ENCODE peak calls at places on chromosomes 2 and 18, in ten cellular contexts. Z is cardiac muscle cell; E is pancreas; F is psoas muscle; S is uterus; J is heart right ventricle; A is right atrium auricular region; V is GM12878; O is brain microvascular endothelial cell; I is naive thymus-derived CD4-positive, alpha-beta T cell. H is an unnamed sample.

GRCh38 chr2:199302851-199303250 is 154.9 kb downstream of the SATB2 start:
- DNase-seq in S (no peak), O (peak; percentile 33), I (no peak), Z (peak; percentile 56), E (no peak), F (no peak), J (no peak), A (no peak), V (no peak), H (no peak)

GRCh38 chr2:238654479-238654878 is 193.4 kb upstream of the TWIST2 start:
- DNase-seq in F (no peak), V (no peak), J (no peak), O (no peak), Z (no peak), I (no peak), A (peak; percentile 28), E (no peak), S (no peak), H (no peak)

GRCh38 chr2:241018051-241018891 is 19.9 kb downstream of the SNED1 start:
- DNase-seq in S (no peak), E (peak; percentile 7), I (no peak), A (peak; percentile 43), O (no peak), F (peak; percentile 49), Z (no peak), V (no peak), J (no peak), H (no peak)

GRCh38 chr2:36713300-36713699 is 16.8 kb downstream of the VIT start:
- DNase-seq in V (no peak), Z (no peak), A (no peak), F (no peak), E (no peak), I (no peak), J (no peak), O (no peak), S (no peak), H (no peak)

GRCh38 chr2:222133897-222134296 is 164.9 kb downstream of the PAX3 start:
- DNase-seq in E (no peak), A (no peak), S (no peak), F (no peak), I (no peak), J (no peak), Z (no peak), V (no peak), O (no peak), H (no peak)

GRCh38 chr2:121887513-121888188 is 132.2 kb downstream of the TSN start:
- DNase-seq in I (no peak), Z (no peak), A (no peak), V (no peak), S (no peak), O (no peak), F (no peak), J (no peak), E (no peak), H (no peak)

GRCh38 chr2:82852787-82853186 is 1606.3 kb downstream of the SUCLG1 start:
- DNase-seq in V (no peak), J (no peak), O (no peak), I (no peak), Z (no peak), A (no peak), S (no peak), E (no peak), F (no peak), H (no peak)

GRCh38 chr2:234300393-234300792 is 196.5 kb downstream of the ARL4C start:
- DNase-seq in V (no peak), S (no peak), Z (no peak), E (no peak), O (no peak), I (no peak), F (no peak), J (no peak), A (no peak), H (no peak)

GRCh38 chr2:95029898-95030341 is 4.4 kb downstream of the MAL start:
- DNase-seq in J (no peak), E (no peak), I (no peak), A (no peak), S (no peak), Z (no peak), O (no peak), V (no peak), F (peak; percentile 13), H (no peak)

GRCh38 chr2:10884530-10885478 is 26.9 kb upstream of the KCNF1 start:
- DNase-seq in A (no peak), I (no peak), O (no peak), V (peak; percentile 31), F (no peak), J (no peak), S (no peak), Z (no peak), E (no peak), H (no peak)

GRCh38 chr2:893311-893710 is 57.3 kb upstream of the SNTG2 start:
- DNase-seq in Z (peak; percentile 28), J (no peak), F (no peak), S (no peak), O (no peak), E (peak; percentile 68), I (no peak), A (no peak), V (no peak), H (peak; percentile 69)

GRCh38 chr2:205965707-205966106 is 120.3 kb downstream of the INO80D start:
- DNase-seq in S (no peak), J (no peak), F (no peak), V (no peak), E (no peak), I (no peak), O (no peak), Z (no peak), A (no peak), H (no peak)

GRCh38 chr2:120432976-120433815 is 87.3 kb downstream of the INHBB start:
- DNase-seq in S (no peak), V (no peak), Z (no peak), F (no peak), I (no peak), A (no peak), J (no peak), E (no peak), O (no peak), H (no peak)

GRCh38 chr2:105789745-105790466 is 45.2 kb downstream of the NCK2 start:
- DNase-seq in S (peak; percentile 34), J (peak; percentile 55), O (peak; percentile 40), Z (no peak), V (peak; percentile 74), E (no peak), I (no peak), F (peak; percentile 75), A (no peak), H (no peak)

GRCh38 chr2:188382107-188382506 is 90.4 kb downstream of the GULP1 start:
- DNase-seq in S (no peak), Z (no peak), V (no peak), F (no peak), I (no peak), J (no peak), O (peak; percentile 18), A (no peak), E (no peak), H (no peak)

GRCh38 chr2:176872406-176872805 is 340.2 kb upstream of the HNRNPA3 start:
- DNase-seq in F (no peak), I (no peak), Z (no peak), V (no peak), O (no peak), E (no peak), J (no peak), A (no peak), S (no peak), H (no peak)
- H3K27ac ChIP-seq in F (no peak overlapping the region), I (no peak overlapping the region), Z (no peak overlapping the region), V (no peak overlapping the region), O (no peak overlapping the region), E (no peak overlapping the region), J (no peak overlapping the region), A (no peak overlapping the region), S (no peak overlapping the region), H (no peak overlapping the region)

DNA sequence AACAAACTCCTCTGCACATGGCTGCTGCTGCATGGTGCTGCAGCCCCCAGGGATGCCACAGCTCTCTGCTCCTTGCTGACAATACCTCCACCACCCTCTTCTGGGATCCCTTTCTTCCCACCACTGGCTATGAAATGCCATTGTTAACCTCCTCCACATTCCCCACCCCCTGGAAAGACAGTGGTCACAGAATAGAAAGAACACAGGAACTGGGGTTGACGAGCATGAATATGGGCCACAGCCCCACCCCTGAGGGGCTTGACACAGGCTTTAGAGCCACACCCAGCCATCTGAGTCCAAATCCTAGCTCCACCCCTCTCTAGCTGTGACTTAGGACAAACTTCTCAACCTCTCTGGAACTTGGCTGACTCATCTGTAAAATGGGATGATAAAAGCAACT is 47.3 kb downstream of the TMEM163 start:
- DNase-seq in E (no peak), I (no peak), V (no peak), J (no peak), S (no peak), Z (no peak), F (no peak), O (no peak), A (no peak), H (no peak)
- H3K27ac ChIP-seq in E (peak overlapping the region; percentile 74), I (no peak overlapping the region), V (no peak overlapping the region), J (no peak overlapping the region), S (no peak overlapping the region), Z (no peak overlapping the region), F (no peak overlapping the region), O (no peak overlapping the region), A (peak overlapping the region; percentile 20), H (no peak overlapping the region)

GRCh38 chr18:74282359-74283254 is 9.2 kb downstream of the CYB5A start:
- DNase-seq in E (no peak), Z (no peak), O (no peak), I (no peak), J (no peak), S (no peak), A (no peak), V (no peak), F (no peak), H (no peak)
- H3K27ac ChIP-seq in E (peak overlapping the region; percentile 54), Z (no peak overlapping the region), O (no peak overlapping the region), I (no peak overlapping the region), J (peak overlapping the region; percentile 3), S (peak overlapping the region; percentile 86), A (no peak overlapping the region), V (peak overlapping the region; percentile 1), F (no peak overlapping the region), H (no peak overlapping the region)

GRCh38 chr2:191626497-191627151 is 51.3 kb upstream of the NABP1 start:
- DNase-seq in E (no peak), V (no peak), J (no peak), I (no peak), S (no peak), Z (no peak), O (no peak), F (no peak), A (no peak), H (no peak)

GRCh38 chr2:191627518-191627917 is 50.4 kb upstream of the NABP1 start:
- DNase-seq in I (no peak), V (no peak), Z (no peak), S (no peak), F (no peak), A (no peak), O (no peak), J (no peak), E (no peak), H (no peak)

GRCh38 chr2:191622374-191623320 is 55.3 kb upstream of the NABP1 start:
- DNase-seq in F (no peak), J (no peak), E (no peak), O (no peak), A (no peak), I (no peak), S (no peak), Z (no peak), V (no peak), H (no peak)

GRCh38 chr2:191629001-191629453 is 48.9 kb upstream of the NABP1 start:
- DNase-seq in O (no peak), A (no peak), J (no peak), S (no peak), Z (no peak), V (no peak), E (no peak), F (no peak), I (no peak), H (no peak)

GRCh38 chr2:191625016-191625415 is 52.9 kb upstream of the NABP1 start:
- DNase-seq in I (no peak), Z (no peak), V (no peak), A (no peak), F (no peak), E (no peak), J (no peak), S (no peak), O (peak; percentile 69), H (no peak)
- H3K27ac ChIP-seq in I (no peak overlapping the region), Z (no peak overlapping the region), V (no peak overlapping the region), A (no peak overlapping the region), F (no peak overlapping the region), E (no peak overlapping the region), J (no peak overlapping the region), S (no peak overlapping the region), O (peak overlapping the region; percentile 31), H (no peak overlapping the region)

H was measured in Karpas-422.